ENCODE peak calls at places on chromosome 2, in seven cellular contexts. A is SJSA1, E is T-helper 9 cell, C is KG1, K is brain microvascular endothelial cell, Y is HFFc6, J is PC-3. R is an unnamed sample.

GRCh38 chr2:84847326-84848050 is 33.4 kb downstream of the TRABD2A start:
- DNase-seq in E (no peak), J (no peak), Y (no peak), K (no peak), C (no peak), A (no peak), R (no peak)

GRCh38 chr2:238908960-238909951 is 61.4 kb downstream of the TWIST2 start:
- DNase-seq in A (no peak), K (peak; percentile 15), Y (peak; percentile 75), C (no peak), J (no peak), E (no peak), R (peak; percentile 33)

GRCh38 chr2:26922638-26923466 is 47.6 kb upstream of the MAPRE3 start:
- DNase-seq in K (peak; percentile 32), J (peak; percentile 65), E (no peak), Y (no peak), A (no peak), C (no peak), R (peak; percentile 81)

GRCh38 chr2:66301073-66301766 is 133.7 kb upstream of the MEIS1 start:
- DNase-seq in A (no peak), Y (no peak), K (no peak), E (no peak), C (no peak), J (no peak), R (no peak)

GRCh38 chr2:216775043-216775453 is 79.7 kb upstream of the IGFBP5 start:
- DNase-seq in Y (peak; percentile 95), C (no peak), A (peak; percentile 76), J (peak; percentile 87), K (peak; percentile 93), E (no peak), R (no peak)

GRCh38 chr2:156229724-156230362 is 102.7 kb downstream of the NR4A2 start:
- DNase-seq in J (no peak), Y (no peak), A (no peak), K (no peak), E (no peak), C (no peak), R (no peak)

GRCh38 chr2:219402665-219403515 is 15.2 kb upstream of the DNPEP start:
- DNase-seq in Y (peak; percentile 78), K (peak; percentile 69), C (peak; percentile 33), E (peak; percentile 36), A (peak; percentile 75), J (peak; percentile 90), R (peak; percentile 66)

GRCh38 chr2:133674433-133675331 is 106.4 kb upstream of the NCKAP5 start:
- DNase-seq in E (no peak), K (peak; percentile 78), Y (peak; percentile 75), J (peak; percentile 68), C (no peak), A (peak; percentile 64), R (peak; percentile 19)

GRCh38 chr2:233801357-233802131 is 23.4 kb downstream of the MROH2A start:
- DNase-seq in J (peak; percentile 56), K (no peak), Y (no peak), E (no peak), A (peak; percentile 30), C (no peak), R (no peak)

GRCh38 chr2:587371-587960 is 89.7 kb downstream of the TMEM18 start:
- DNase-seq in Y (no peak), J (no peak), K (no peak), E (no peak), A (no peak), C (no peak), R (no peak)

GRCh38 chr2:238263204-238264071 is 23.6 kb upstream of the HES6 start:
- DNase-seq in C (peak; percentile 63), J (peak; percentile 75), A (peak; percentile 87), E (peak; percentile 65), Y (peak; percentile 90), K (peak; percentile 92), R (peak; percentile 93)

GRCh38 chr2:240988146-240988545 is 10.3 kb upstream of the SNED1 start:
- DNase-seq in J (no peak), E (no peak), K (peak; percentile 24), Y (no peak), C (peak; percentile 12), A (no peak), R (no peak)

GRCh38 chr2:228321019-228321418 is 139.5 kb upstream of the SPHKAP start:
- DNase-seq in J (no peak), C (no peak), Y (no peak), K (no peak), A (no peak), E (no peak), R (no peak)

GRCh38 chr2:221501210-221501882 is 70.8 kb downstream of the EPHA4 start:
- DNase-seq in Y (peak; percentile 47), C (no peak), K (peak; percentile 48), E (no peak), A (no peak), J (no peak), R (no peak)

GRCh38 chr2:20506281-20506685 is 59.4 kb downstream of the RHOB start:
- DNase-seq in Y (peak; percentile 65), C (no peak), K (peak; percentile 59), E (no peak), A (no peak), J (peak; percentile 28), R (no peak)

GRCh38 chr2:204329532-204329931 is 215.7 kb upstream of the PARD3B start:
- DNase-seq in J (no peak), C (no peak), A (no peak), K (no peak), E (no peak), Y (no peak), R (no peak)

GRCh38 chr2:119702918-119703401 is 24.0 kb downstream of the TMEM177 start:
- DNase-seq in Y (peak; percentile 43), A (peak; percentile 69), C (no peak), K (peak; percentile 41), E (peak; percentile 60), J (peak; percentile 81), R (peak; percentile 89)

R was measured in HuH-7.